ENCODE peak calls at places on chromosomes 6 and 20, in four cellular contexts. D, Q, J and I are unnamed samples.

GRCh38 chr20:18808712-18809111 is 4.9 kb upstream of the SCP2D1 start:
- DNase-seq in Q (no peak), J (no peak), D (no peak), I (peak)

GRCh38 chr20:32539817-32540675 is 45.1 kb downstream of the NOL4L start:
- DNase-seq in J (peak), Q (no peak), D (no peak), I (peak)

GRCh38 chr6:129947797-129948196 is 70.6 kb upstream of the L3MBTL3 start:
- DNase-seq in J (no peak), D (no peak), Q (no peak), I (no peak)

GRCh38 chr6:133368664-133369063 is 127.5 kb downstream of the EYA4 start:
- DNase-seq in D (no peak), J (no peak), Q (no peak), I (no peak)

GRCh38 chr6:12548526-12548925 is 168.0 kb upstream of the PHACTR1 start:
- DNase-seq in Q (peak), D (no peak), J (no peak), I (no peak)

GRCh38 chr6:15506066-15506465 is 156.8 kb downstream of the DTNBP1 start:
- DNase-seq in Q (no peak), J (no peak), D (no peak), I (no peak)

GRCh38 chr6:83417880-83418663 is 12.8 kb downstream of the ME1 start:
- DNase-seq in D (no peak), J (no peak), Q (peak), I (peak)

GRCh38 chr20:24754691-24755090 is 194.4 kb upstream of the CST7 start:
- DNase-seq in D (no peak), Q (no peak), J (no peak), I (no peak)

GRCh38 chr20:8549192-8549591 is 417.1 kb downstream of the PLCB1 start:
- DNase-seq in D (no peak), J (no peak), Q (no peak), I (no peak)

GRCh38 chr6:138440296-138440695 is 36.3 kb downstream of the HEBP2 start:
- DNase-seq in Q (no peak), J (no peak), D (no peak), I (no peak)

GRCh38 chr6:33430991-33431879 is 11.4 kb downstream of the SYNGAP1 start:
- DNase-seq in J (peak), Q (no peak), D (peak), I (peak)

GRCh38 chr6:161393839-161394364 is 120.0 kb upstream of the AGPAT4 start:
- DNase-seq in J (peak), Q (peak), D (no peak), I (peak)

GRCh38 chr20:55650609-55651228 is 354.6 kb downstream of the CBLN4 start:
- DNase-seq in J (no peak), Q (no peak), D (no peak), I (no peak)

GRCh38 chr20:9353916-9354276 is 160.5 kb upstream of the LAMP5 start:
- DNase-seq in J (no peak), Q (no peak), D (no peak), I (no peak)

GRCh38 chr20:26169506-26169905 is 472.9 kb upstream of the ZNF337 start:
- DNase-seq in J (no peak), Q (no peak), D (no peak), I (no peak)

GRCh38 chr6:49528571-49528970 is 21.9 kb upstream of the C6orf141 start:
- DNase-seq in J (no peak), Q (no peak), D (no peak), I (no peak)

GRCh38 chr6:4351857-4352669 is 216.7 kb upstream of the ECI2 start:
- DNase-seq in Q (peak), J (no peak), D (peak), I (no peak)

GRCh38 chr6:89412071-89413005 is at the start of gene RRAGD:
- DNase-seq in J (peak), Q (no peak), D (peak), I (peak)

GRCh38 chr6:135018057-135018456 is 36.6 kb downstream of the HBS1L start:
- DNase-seq in D (no peak), Q (no peak), J (no peak), I (no peak)

GRCh38 chr20:6708010-6708409 is 59.5 kb upstream of the BMP2 start:
- DNase-seq in D (peak), Q (peak), J (no peak), I (no peak)

GRCh38 chr20:48523191-48523757 is 304.5 kb downstream of the PREX1 start:
- DNase-seq in Q (peak), J (peak), D (no peak), I (peak)

GRCh38 chr6:151325075-151326050 is 66.0 kb downstream of the ZBTB2 start:
- DNase-seq in Q (no peak), D (peak), J (no peak), I (no peak)

GRCh38 chr20:39165099-39165498 is 203.0 kb downstream of the DHX35 start:
- DNase-seq in J (no peak), Q (no peak), D (no peak), I (no peak)

GRCh38 chr6:14406616-14407343 is 289.2 kb downstream of the CD83 start:
- DNase-seq in Q (no peak), D (no peak), J (no peak), I (no peak)

GRCh38 chr20:64113796-64114355 is 6.5 kb upstream of the NPBWR2 start:
- DNase-seq in D (peak), Q (no peak), J (no peak), I (no peak)

GRCh38 chr6:119182875-119183274 is 104.4 kb upstream of the FAM184A start:
- DNase-seq in D (no peak), J (no peak), Q (no peak), I (no peak)